ENCODE peak calls at places on chromosomes 11 and 22, in ten cellular contexts. G is prostate gland, H is endothelial cell of umbilical vein, Q is thyroid gland, V is tibial nerve, P is pancreas, N is colonic mucosa, U is left ventricle myocardium inferior, W is H9, S is spleen. B is an unnamed sample.

GRCh38 chr22:39832627-39833074 is 60.9 kb downstream of the ENTHD1 start:
- DNase-seq in H (no peak), P (no peak), Q (no peak), G (no peak), V (no peak), U (no peak), W (no peak), N (no peak), S (no peak), B (no peak)

GRCh38 chr11:110772863-110773262 is 60.6 kb upstream of the ARHGAP20 start:
- DNase-seq in S (no peak), G (no peak), Q (no peak), W (no peak), H (no peak), V (no peak), P (no peak), U (no peak), N (no peak), B (no peak)

GRCh38 chr22:28771195-28771791 is 1.2 kb upstream of the CCDC117 start:
- DNase-seq in U (no peak), W (no peak), P (no peak), G (peak; percentile 49), H (no peak), N (no peak), S (no peak), Q (no peak), V (no peak), B (no peak)

GRCh38 chr22:26918236-26918635 is 260.8 kb downstream of the MIAT start:
- DNase-seq in N (no peak), P (no peak), H (no peak), S (no peak), V (no peak), Q (no peak), G (no peak), U (no peak), W (no peak), B (no peak)

GRCh38 chr22:44147821-44148574 is 32.7 kb upstream of the PARVG start:
- DNase-seq in U (no peak), Q (no peak), V (no peak), P (no peak), W (peak; percentile 94), G (no peak), N (no peak), H (no peak), S (no peak), B (no peak)

GRCh38 chr11:112033902-112034301 is 8.7 kb downstream of the DLAT start:
- DNase-seq in W (no peak), P (no peak), G (no peak), U (no peak), Q (no peak), N (no peak), V (no peak), H (no peak), S (no peak), B (no peak)

GRCh38 chr11:130219148-130219547 is 59.6 kb downstream of the ST14 start:
- DNase-seq in P (no peak), Q (no peak), S (no peak), N (no peak), W (no peak), H (no peak), V (no peak), G (no peak), U (no peak), B (no peak)

GRCh38 chr11:45852712-45853101 is 5.4 kb downstream of the CRY2 start:
- DNase-seq in Q (no peak), H (no peak), V (no peak), N (no peak), S (no peak), G (no peak), W (peak; percentile 48), P (no peak), U (peak; percentile 59), B (no peak)

GRCh38 chr11:14320020-14320419 is 39.0 kb downstream of the RRAS2 start:
- DNase-seq in V (no peak), H (no peak), Q (no peak), W (no peak), U (no peak), G (no peak), N (no peak), S (peak; percentile 60), P (no peak), B (no peak)

GRCh38 chr22:48592931-48593330 is 1234.7 kb downstream of the BRD1 start:
- DNase-seq in U (no peak), S (no peak), P (peak; percentile 37), H (no peak), Q (no peak), W (no peak), V (no peak), G (no peak), N (no peak), B (no peak)

DNA sequence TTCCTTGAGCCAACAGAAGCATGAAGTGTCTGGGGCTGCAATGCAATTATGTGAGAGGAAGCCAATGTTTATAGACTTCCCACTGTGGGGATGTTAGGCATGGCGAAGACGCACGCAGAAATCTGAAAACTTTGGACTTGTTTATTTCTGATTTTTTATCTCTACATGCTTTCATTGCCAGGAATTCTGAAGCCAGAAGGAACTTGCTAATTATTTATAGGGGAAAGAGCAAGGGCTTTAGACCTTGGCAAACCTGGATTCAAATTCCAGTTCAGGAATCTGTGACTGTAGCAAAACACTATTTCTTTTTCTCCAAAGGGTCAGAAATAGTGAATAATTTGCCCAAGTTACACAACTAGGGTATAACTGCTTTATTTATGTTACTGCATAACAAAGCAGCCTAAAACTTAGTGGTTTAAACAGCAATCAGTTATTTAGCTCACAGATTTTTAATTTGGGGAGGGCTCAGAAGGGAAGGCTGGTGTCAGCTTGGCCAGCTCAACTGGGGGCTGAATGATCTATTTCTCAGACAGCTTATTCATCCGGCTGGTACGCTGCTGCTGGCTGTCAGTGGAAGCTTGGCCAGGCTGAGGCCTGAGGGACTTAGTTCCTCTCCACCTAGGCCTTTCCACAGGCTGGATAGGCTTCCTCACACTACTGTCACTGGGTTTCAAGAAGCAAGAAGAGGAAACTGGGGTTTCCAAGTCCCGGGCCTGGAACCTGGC is 1.9 kb upstream of the OR6Q1 start:
- DNase-seq in P (no peak), U (no peak), V (no peak), G (no peak), N (no peak), W (no peak), Q (no peak), H (peak; percentile 30), S (no peak), B (no peak)
- H3K27ac ChIP-seq in P (peak overlapping the region; percentile 35), U (peak overlapping the region; percentile 65), V (no peak overlapping the region), G (no peak overlapping the region), N (no peak overlapping the region), W (no peak overlapping the region), Q (no peak overlapping the region), H (no peak overlapping the region), S (no peak overlapping the region), B (no peak overlapping the region)

DNA sequence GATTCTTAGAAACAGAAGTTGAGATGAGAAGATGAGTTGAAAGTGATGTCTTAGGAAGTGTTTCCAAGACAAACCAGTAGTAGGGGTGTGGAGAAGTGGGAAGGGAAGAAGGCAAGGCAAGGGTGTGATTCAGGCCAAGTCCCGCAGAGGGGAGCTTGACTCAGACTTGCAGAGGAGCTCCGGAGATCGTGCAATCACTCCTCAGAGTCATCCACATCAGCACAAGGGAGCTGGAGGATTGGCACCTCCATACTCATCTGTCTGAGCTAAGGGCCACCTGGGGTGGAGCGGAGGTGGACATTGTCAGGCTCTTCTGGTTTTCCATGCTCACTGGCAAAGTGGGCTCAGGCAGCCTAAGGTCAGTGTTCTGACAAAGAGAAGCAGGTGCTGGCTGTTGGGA is 44.4 kb downstream of the CHRDL2 start:
- DNase-seq in G (no peak), Q (no peak), W (no peak), U (no peak), N (no peak), P (no peak), H (no peak), V (no peak), S (peak; percentile 6), B (no peak)
- TF ChIP-seq CTCF in G (no peak), Q (no peak), W (no peak), U (no peak), N (no peak), P (no peak), H (no peak), V (no peak), S (no peak), B (no peak)

GRCh38 chr11:34656062-34656720 is 35.3 kb downstream of the EHF start:
- DNase-seq in G (no peak), V (no peak), S (no peak), P (no peak), Q (no peak), H (no peak), U (no peak), W (no peak), N (no peak), B (no peak)
- H3K27ac ChIP-seq in G (peak overlapping the region; percentile 81), V (no peak overlapping the region), S (no peak overlapping the region), P (no peak overlapping the region), Q (no peak overlapping the region), H (no peak overlapping the region), U (no peak overlapping the region), W (no peak overlapping the region), N (no peak overlapping the region), B (no peak overlapping the region)

DNA sequence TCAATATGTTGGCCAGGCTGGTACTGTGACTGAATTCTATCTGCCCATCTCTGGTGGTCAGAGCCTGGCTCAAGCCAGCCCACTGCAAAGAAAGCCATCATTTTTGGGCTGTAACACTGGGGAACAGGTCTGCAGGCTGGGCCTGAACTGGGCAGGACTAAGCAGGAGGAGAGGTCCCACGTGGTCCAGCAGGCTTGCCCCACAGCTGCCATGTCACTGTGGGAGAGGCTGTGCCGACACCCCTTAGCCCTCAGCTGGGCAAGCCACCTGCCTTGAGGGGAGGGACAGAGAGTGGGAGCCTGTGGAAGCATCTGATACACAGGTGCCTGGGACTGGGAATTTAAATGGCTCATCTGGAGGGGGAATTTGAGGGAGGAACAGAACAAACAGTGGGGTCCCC is 66.7 kb upstream of the CLTCL1 start:
- DNase-seq in W (no peak), N (no peak), P (no peak), S (no peak), G (no peak), U (no peak), V (no peak), Q (no peak), H (no peak), B (no peak)
- TF ChIP-seq CTCF in W (no peak), N (no peak), P (no peak), S (no peak), G (no peak), U (no peak), V (no peak), Q (no peak), H (no peak), B (no peak)

B was measured in coronary artery.